ENCODE peak calls at places on chromosomes 11 and 22, in eight cellular contexts. One of them, this sample, is unnamed.

GRCh38 chr22:48268771-48269552 is 1506.5 kb downstream of the TBC1D22A start:
- DNase-seq in Peyer's patch: peak; percentile 53
- DNase-seq in uterus: no peak
- DNase-seq in A549: peak; percentile 39
- DNase-seq in sigmoid colon: no peak
- DNase-seq in cardiac muscle cell: no peak
- DNase-seq in fibroblast of lung: no peak
- DNase-seq in pancreas: no peak
- DNase-seq in this sample: no peak

GRCh38 chr11:94400839-94401772 is at the start of gene GPR83:
- DNase-seq in Peyer's patch: no peak
- DNase-seq in uterus: no peak
- DNase-seq in A549: peak; percentile 9
- DNase-seq in sigmoid colon: no peak
- DNase-seq in cardiac muscle cell: peak; percentile 20
- DNase-seq in fibroblast of lung: no peak
- DNase-seq in pancreas: no peak
- DNase-seq in this sample: no peak

GRCh38 chr11:20027546-20028014 is 132.7 kb downstream of the DBX1 start:
- DNase-seq in Peyer's patch: no peak
- DNase-seq in uterus: no peak
- DNase-seq in A549: no peak
- DNase-seq in sigmoid colon: no peak
- DNase-seq in cardiac muscle cell: no peak
- DNase-seq in fibroblast of lung: no peak
- DNase-seq in pancreas: no peak
- DNase-seq in this sample: no peak

GRCh38 chr11:91978747-91979146 is 245.9 kb upstream of the FAT3 start:
- DNase-seq in Peyer's patch: no peak
- DNase-seq in uterus: no peak
- DNase-seq in A549: no peak
- DNase-seq in sigmoid colon: no peak
- DNase-seq in cardiac muscle cell: no peak
- DNase-seq in fibroblast of lung: no peak
- DNase-seq in pancreas: no peak
- DNase-seq in this sample: no peak

GRCh38 chr22:39960791-39961746 is 872 bp downstream of the TMA7B start:
- DNase-seq in Peyer's patch: peak; percentile 78
- DNase-seq in uterus: no peak
- DNase-seq in A549: no peak
- DNase-seq in sigmoid colon: no peak
- DNase-seq in cardiac muscle cell: peak; percentile 98
- DNase-seq in fibroblast of lung: peak; percentile 92
- DNase-seq in pancreas: no peak
- DNase-seq in this sample: peak; percentile 27

GRCh38 chr11:62726156-62727006 is 876 bp downstream of the HNRNPUL2 start:
- DNase-seq in Peyer's patch: peak; percentile 57
- DNase-seq in uterus: no peak
- DNase-seq in A549: no peak
- DNase-seq in sigmoid colon: peak; percentile 73
- DNase-seq in cardiac muscle cell: no peak
- DNase-seq in fibroblast of lung: no peak
- DNase-seq in pancreas: no peak
- DNase-seq in this sample: no peak

GRCh38 chr22:49150801-49151221 is 676.9 kb downstream of the BRD1 start:
- DNase-seq in Peyer's patch: no peak
- DNase-seq in uterus: no peak
- DNase-seq in A549: no peak
- DNase-seq in sigmoid colon: no peak
- DNase-seq in cardiac muscle cell: no peak
- DNase-seq in fibroblast of lung: no peak
- DNase-seq in pancreas: no peak
- DNase-seq in this sample: no peak

GRCh38 chr22:38452373-38453064 is 2.5 kb downstream of the KCNJ4 start:
- DNase-seq in Peyer's patch: no peak
- DNase-seq in uterus: peak; percentile 33
- DNase-seq in A549: no peak
- DNase-seq in sigmoid colon: no peak
- DNase-seq in cardiac muscle cell: peak; percentile 72
- DNase-seq in fibroblast of lung: peak; percentile 35
- DNase-seq in pancreas: no peak
- DNase-seq in this sample: no peak

GRCh38 chr11:62575156-62575555 is 1.5 kb upstream of the EEF1G start:
- DNase-seq in Peyer's patch: peak; percentile 61
- DNase-seq in uterus: no peak
- DNase-seq in A549: no peak
- DNase-seq in sigmoid colon: no peak
- DNase-seq in cardiac muscle cell: no peak
- DNase-seq in fibroblast of lung: no peak
- DNase-seq in pancreas: peak; percentile 77
- DNase-seq in this sample: no peak

GRCh38 chr11:90288207-90288821 is 65.5 kb upstream of the CHORDC1 start:
- DNase-seq in Peyer's patch: no peak
- DNase-seq in uterus: no peak
- DNase-seq in A549: peak; percentile 40
- DNase-seq in sigmoid colon: no peak
- DNase-seq in cardiac muscle cell: peak; percentile 9
- DNase-seq in fibroblast of lung: peak; percentile 38
- DNase-seq in pancreas: no peak
- DNase-seq in this sample: no peak

GRCh38 chr11:9266132-9266736 is 1.1 kb upstream of the DENND5A start:
- DNase-seq in Peyer's patch: no peak
- DNase-seq in uterus: no peak
- DNase-seq in A549: no peak
- DNase-seq in sigmoid colon: no peak
- DNase-seq in cardiac muscle cell: no peak
- DNase-seq in fibroblast of lung: no peak
- DNase-seq in pancreas: no peak
- DNase-seq in this sample: no peak

GRCh38 chr11:9264381-9265210 is 554 bp downstream of the DENND5A start:
- DNase-seq in Peyer's patch: peak; percentile 63
- DNase-seq in uterus: peak; percentile 73
- DNase-seq in A549: peak; percentile 47
- DNase-seq in sigmoid colon: peak; percentile 87
- DNase-seq in cardiac muscle cell: peak; percentile 83
- DNase-seq in fibroblast of lung: peak; percentile 90
- DNase-seq in pancreas: peak; percentile 73
- DNase-seq in this sample: peak; percentile 23

GRCh38 chr11:9265211-9266131 is at the start of gene DENND5A:
- DNase-seq in Peyer's patch: peak; percentile 84
- DNase-seq in uterus: peak; percentile 85
- DNase-seq in A549: peak; percentile 86
- DNase-seq in sigmoid colon: peak; percentile 94
- DNase-seq in cardiac muscle cell: peak; percentile 91
- DNase-seq in fibroblast of lung: peak; percentile 79
- DNase-seq in pancreas: peak; percentile 95
- DNase-seq in this sample: peak; percentile 26

GRCh38 chr11:9263840-9264380 is 1.2 kb downstream of the DENND5A start:
- DNase-seq in Peyer's patch: no peak
- DNase-seq in uterus: no peak
- DNase-seq in A549: peak; percentile 22
- DNase-seq in sigmoid colon: no peak
- DNase-seq in cardiac muscle cell: no peak
- DNase-seq in fibroblast of lung: peak; percentile 48
- DNase-seq in pancreas: no peak
- DNase-seq in this sample: peak; percentile 5

DNA sequence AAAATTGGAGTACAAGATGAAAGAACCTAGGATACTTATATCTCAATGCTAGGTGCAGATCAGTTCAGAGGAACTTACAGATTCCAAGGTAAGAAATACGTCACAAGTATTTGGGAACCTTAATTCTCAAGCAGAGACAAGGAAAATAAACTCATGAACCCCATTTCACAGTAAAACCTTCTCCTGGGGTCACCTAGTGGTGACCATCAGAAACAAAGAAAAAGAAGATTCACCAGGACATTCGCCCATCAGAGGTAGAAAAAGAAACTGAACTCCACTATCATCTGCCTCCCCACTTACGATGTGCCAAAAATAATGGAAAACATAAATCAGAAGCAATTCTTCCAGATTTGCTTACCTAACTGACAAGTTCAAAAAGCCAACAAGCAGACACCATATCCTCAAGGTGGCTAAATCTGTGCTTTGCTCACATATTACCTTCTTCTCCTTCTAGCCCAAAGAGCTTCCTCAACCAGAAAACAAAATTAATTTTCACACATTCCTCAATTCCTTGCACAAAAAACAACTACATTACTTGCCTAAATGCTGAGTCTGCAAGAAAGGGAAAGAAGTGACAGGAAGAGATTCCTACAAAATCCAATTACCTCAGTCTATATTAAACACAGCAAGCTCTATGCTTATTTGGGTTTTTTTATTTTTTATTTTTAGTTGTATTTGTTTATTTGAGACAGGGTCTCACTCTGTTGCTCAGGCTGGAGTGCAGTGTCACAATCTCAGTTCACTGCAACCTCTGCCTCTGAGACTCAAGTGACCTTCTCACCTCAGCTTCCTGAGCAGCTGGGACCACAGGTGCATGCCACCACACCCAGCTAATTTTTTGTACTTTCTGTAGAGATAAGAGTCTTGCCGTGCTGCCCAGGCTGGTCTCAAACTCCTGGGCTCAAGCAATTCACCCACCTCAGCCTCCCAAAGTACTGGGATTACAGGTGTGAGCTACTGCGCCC is 4.7 kb downstream of the DENND5A start:
- DNase-seq in Peyer's patch: peak; percentile 51
- DNase-seq in uterus: no peak
- DNase-seq in A549: no peak
- DNase-seq in sigmoid colon: no peak
- DNase-seq in cardiac muscle cell: no peak
- DNase-seq in fibroblast of lung: no peak
- DNase-seq in pancreas: no peak
- DNase-seq in this sample: no peak
- TF ChIP-seq CTCF in Peyer's patch: no peak
- TF ChIP-seq CTCF in uterus: no peak
- TF ChIP-seq CTCF in A549: peak; percentile 45
- TF ChIP-seq CTCF in sigmoid colon: no peak
- TF ChIP-seq CTCF in cardiac muscle cell: peak; percentile 14
- TF ChIP-seq CTCF in fibroblast of lung: peak; percentile 16
- TF ChIP-seq CTCF in pancreas: no peak
- TF ChIP-seq CTCF in this sample: no peak

GRCh38 chr11:9351956-9352355 is 32.5 kb upstream of the IPO7 start:
- DNase-seq in Peyer's patch: no peak
- DNase-seq in uterus: no peak
- DNase-seq in A549: no peak
- DNase-seq in sigmoid colon: no peak
- DNase-seq in cardiac muscle cell: no peak
- DNase-seq in fibroblast of lung: no peak
- DNase-seq in pancreas: no peak
- DNase-seq in this sample: no peak

GRCh38 chr11:9341638-9342137 is 27.3 kb upstream of the TMEM41B start:
- DNase-seq in Peyer's patch: no peak
- DNase-seq in uterus: no peak
- DNase-seq in A549: no peak
- DNase-seq in sigmoid colon: no peak
- DNase-seq in cardiac muscle cell: no peak
- DNase-seq in fibroblast of lung: no peak
- DNase-seq in pancreas: no peak
- DNase-seq in this sample: no peak

GRCh38 chr11:9351321-9351881 is 33.1 kb upstream of the IPO7 start:
- DNase-seq in Peyer's patch: no peak
- DNase-seq in uterus: no peak
- DNase-seq in A549: no peak
- DNase-seq in sigmoid colon: no peak
- DNase-seq in cardiac muscle cell: no peak
- DNase-seq in fibroblast of lung: no peak
- DNase-seq in pancreas: no peak
- DNase-seq in this sample: no peak

GRCh38 chr11:9344046-9344680 is 29.8 kb upstream of the TMEM41B start:
- DNase-seq in Peyer's patch: no peak
- DNase-seq in uterus: no peak
- DNase-seq in A549: no peak
- DNase-seq in sigmoid colon: no peak
- DNase-seq in cardiac muscle cell: no peak
- DNase-seq in fibroblast of lung: no peak
- DNase-seq in pancreas: no peak
- DNase-seq in this sample: no peak

DNA sequence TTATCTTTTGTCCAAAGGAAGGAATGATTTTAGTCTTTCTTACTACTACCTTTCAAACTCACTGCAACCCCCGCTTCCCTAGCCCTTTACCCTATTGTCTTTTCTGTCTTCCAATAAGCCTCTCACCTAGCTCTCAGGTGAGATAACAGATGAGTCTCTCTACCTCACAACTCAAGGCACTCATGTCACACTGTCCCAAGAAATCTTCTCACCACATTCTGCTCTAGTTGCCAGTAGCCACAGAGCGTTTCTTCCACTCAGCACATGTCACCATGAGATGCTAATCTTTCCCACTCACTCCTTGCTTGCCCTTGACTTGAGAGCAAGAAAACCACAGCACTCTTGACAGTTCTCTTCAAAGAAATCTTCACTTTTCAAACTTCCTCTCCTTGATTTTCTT is 32.7 kb upstream of the TMEM41B start:
- DNase-seq in Peyer's patch: no peak
- DNase-seq in uterus: no peak
- DNase-seq in A549: no peak
- DNase-seq in sigmoid colon: no peak
- DNase-seq in cardiac muscle cell: no peak
- DNase-seq in fibroblast of lung: no peak
- DNase-seq in pancreas: no peak
- DNase-seq in this sample: no peak
- H3K27ac ChIP-seq in Peyer's patch: no peak overlapping the region
- H3K27ac ChIP-seq in uterus: no peak overlapping the region
- H3K27ac ChIP-seq in A549: no peak overlapping the region
- H3K27ac ChIP-seq in sigmoid colon: no peak overlapping the region
- H3K27ac ChIP-seq in cardiac muscle cell: peak overlapping the region; percentile 90
- H3K27ac ChIP-seq in fibroblast of lung: no peak overlapping the region
- H3K27ac ChIP-seq in pancreas: no peak overlapping the region
- H3K27ac ChIP-seq in this sample: no peak overlapping the region

DNA sequence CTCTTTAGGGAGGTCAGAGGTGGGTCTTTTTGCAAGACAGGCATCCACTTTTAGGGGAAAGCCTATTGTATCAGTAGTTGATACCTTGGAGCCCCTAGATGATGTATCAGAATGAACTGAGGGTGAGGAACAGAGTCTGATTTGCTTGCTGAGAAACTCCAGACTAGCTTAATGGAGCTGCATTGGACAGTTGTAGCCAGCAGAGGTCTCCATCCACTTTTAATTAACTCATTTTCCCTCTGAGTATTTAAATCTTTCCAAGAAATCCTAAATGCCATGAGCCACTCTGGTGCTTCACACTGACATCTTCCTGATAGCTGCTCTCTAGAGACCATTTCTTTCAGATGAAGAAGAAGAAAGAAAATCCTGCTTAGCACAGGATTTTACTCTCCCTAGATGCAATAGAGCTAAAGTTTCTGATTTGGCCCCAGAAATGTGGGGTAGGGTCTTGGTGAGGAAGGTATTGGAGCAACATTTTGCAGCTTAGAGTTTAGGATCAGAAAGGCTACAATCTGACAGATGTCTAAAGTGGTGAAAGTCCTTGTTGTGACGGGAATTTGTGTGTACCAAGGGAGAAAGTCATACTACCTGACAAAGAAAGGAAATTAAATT is 38.0 kb downstream of the EXT2 start:
- DNase-seq in Peyer's patch: no peak
- DNase-seq in uterus: no peak
- DNase-seq in A549: peak; percentile 47
- DNase-seq in sigmoid colon: no peak
- DNase-seq in cardiac muscle cell: peak; percentile 73
- DNase-seq in fibroblast of lung: peak; percentile 62
- DNase-seq in pancreas: no peak
- DNase-seq in this sample: no peak
- TF ChIP-seq CTCF in Peyer's patch: peak; percentile 46
- TF ChIP-seq CTCF in uterus: peak; percentile 43
- TF ChIP-seq CTCF in A549: peak; percentile 80
- TF ChIP-seq CTCF in sigmoid colon: no peak
- TF ChIP-seq CTCF in cardiac muscle cell: peak; percentile 78
- TF ChIP-seq CTCF in fibroblast of lung: peak; percentile 75
- TF ChIP-seq CTCF in pancreas: peak; percentile 26
- TF ChIP-seq CTCF in this sample: peak; percentile 12

GRCh38 chr11:114159802-114160588 is 100.5 kb downstream of the ZBTB16 start:
- DNase-seq in Peyer's patch: peak; percentile 100
- DNase-seq in uterus: peak; percentile 99
- DNase-seq in A549: peak; percentile 66
- DNase-seq in sigmoid colon: peak; percentile 100
- DNase-seq in cardiac muscle cell: peak; percentile 99
- DNase-seq in fibroblast of lung: peak; percentile 99
- DNase-seq in pancreas: peak; percentile 100
- DNase-seq in this sample: peak; percentile 98
- H3K27ac ChIP-seq in Peyer's patch: peak overlapping the region; percentile 77
- H3K27ac ChIP-seq in uterus: peak overlapping the region; percentile 100
- H3K27ac ChIP-seq in A549: no peak overlapping the region
- H3K27ac ChIP-seq in sigmoid colon: peak overlapping the region; percentile 99
- H3K27ac ChIP-seq in cardiac muscle cell: no peak overlapping the region
- H3K27ac ChIP-seq in fibroblast of lung: no peak overlapping the region
- H3K27ac ChIP-seq in pancreas: peak overlapping the region; percentile 85
- H3K27ac ChIP-seq in this sample: peak overlapping the region; percentile 55

This sample was measured in CD4-positive, alpha-beta T cell.